ENCODE peak calls at places on chromosomes 12 and 14, in seven cellular contexts. W, U, N, A, I, V and G are unnamed samples.

GRCh38 chr14:105105158-105105557 is 39.9 kb upstream of the GPR132 start:
- DNase-seq in W (no peak), U (no peak), N (no peak), A (no peak), I (no peak), V (no peak), G (no peak)

GRCh38 chr12:46524778-46525177 is 152.2 kb upstream of the SLC38A2 start:
- DNase-seq in W (no peak), U (no peak), N (no peak), A (no peak), I (no peak), V (peak), G (no peak)

GRCh38 chr14:59311723-59312122 is 123.3 kb downstream of the DAAM1 start:
- DNase-seq in W (no peak), U (no peak), N (no peak), A (no peak), I (no peak), V (no peak), G (no peak)

GRCh38 chr12:85575115-85576096 is 260.8 kb downstream of the RASSF9 start:
- DNase-seq in W (peak), U (peak), N (peak), A (peak), I (peak), V (no peak), G (no peak)

GRCh38 chr12:25436206-25436912 is 116.7 kb downstream of the LMNTD1 start:
- DNase-seq in W (peak), U (peak), N (peak), A (peak), I (peak), V (peak), G (no peak)

GRCh38 chr12:62950317-62950716 is 15.4 kb upstream of the PPM1H start:
- DNase-seq in W (no peak), U (no peak), N (no peak), A (no peak), I (no peak), V (no peak), G (no peak)

GRCh38 chr14:42911642-42912041 is 1305.0 kb downstream of the LRFN5 start:
- DNase-seq in W (no peak), U (no peak), N (no peak), A (no peak), I (no peak), V (no peak), G (no peak)

GRCh38 chr14:93304771-93305170 is 28.1 kb downstream of the BTBD7 start:
- DNase-seq in W (no peak), U (no peak), N (no peak), A (no peak), I (no peak), V (no peak), G (no peak)

GRCh38 chr12:47361389-47362031 is 281.8 kb upstream of the AMIGO2 start:
- DNase-seq in W (no peak), U (peak), N (peak), A (no peak), I (peak), V (no peak), G (no peak)

GRCh38 chr12:65825573-65826512 is 1.6 kb downstream of the HMGA2 start:
- DNase-seq in W (peak), U (peak), N (no peak), A (peak), I (peak), V (no peak), G (peak)

GRCh38 chr12:27869567-27869966 is 89.5 kb upstream of the MANSC4 start:
- DNase-seq in W (no peak), U (no peak), N (no peak), A (no peak), I (no peak), V (no peak), G (no peak)

GRCh38 chr12:118060301-118061010 is 523 bp downstream of the WSB2 start:
- DNase-seq in W (peak), U (no peak), N (peak), A (no peak), I (peak), V (peak), G (peak)

GRCh38 chr12:23770202-23770938 is 179.1 kb downstream of the SOX5 start:
- DNase-seq in W (no peak), U (no peak), N (no peak), A (no peak), I (no peak), V (no peak), G (no peak)

GRCh38 chr12:24478254-24478653 is 470.6 kb downstream of the BCAT1 start:
- DNase-seq in W (no peak), U (no peak), N (no peak), A (no peak), I (no peak), V (no peak), G (no peak)

GRCh38 chr14:75934998-75935628 is 46.7 kb downstream of the TGFB3 start:
- DNase-seq in W (no peak), U (no peak), N (no peak), A (no peak), I (no peak), V (no peak), G (no peak)

GRCh38 chr12:6627598-6627997 is 8.2 kb downstream of the LPAR5 start:
- DNase-seq in W (no peak), U (peak), N (no peak), A (no peak), I (peak), V (no peak), G (no peak)

GRCh38 chr14:80213602-80214001 is 2.3 kb upstream of the DIO2 start:
- DNase-seq in W (peak), U (peak), N (peak), A (peak), I (peak), V (no peak), G (no peak)

GRCh38 chr12:26102954-26103353 is 21.9 kb downstream of the BHLHE41 start:
- DNase-seq in W (no peak), U (no peak), N (no peak), A (no peak), I (no peak), V (no peak), G (no peak)

GRCh38 chr12:105351523-105351922 is 21.0 kb downstream of the C12orf75 start:
- DNase-seq in W (no peak), U (no peak), N (no peak), A (no peak), I (peak), V (no peak), G (no peak)

GRCh38 chr14:44620106-44621019 is 113.3 kb upstream of the FSCB start:
- DNase-seq in W (no peak), U (no peak), N (no peak), A (no peak), I (no peak), V (no peak), G (no peak)

GRCh38 chr14:82075566-82075965 is 541.9 kb upstream of the SEL1L start:
- DNase-seq in W (no peak), U (peak), N (peak), A (peak), I (peak), V (no peak), G (peak)

GRCh38 chr12:530308-530707 is 70.6 kb downstream of the B4GALNT3 start:
- DNase-seq in W (no peak), U (no peak), N (peak), A (no peak), I (no peak), V (no peak), G (no peak)

GRCh38 chr12:106098691-106099200 is 40.0 kb downstream of the NUAK1 start:
- DNase-seq in W (no peak), U (no peak), N (no peak), A (no peak), I (no peak), V (no peak), G (no peak)

GRCh38 chr14:96167224-96168148 is 37.2 kb upstream of the BDKRB2 start:
- DNase-seq in W (peak), U (no peak), N (peak), A (no peak), I (no peak), V (no peak), G (no peak)

GRCh38 chr14:85333313-85333712 is 196.6 kb upstream of the FLRT2 start:
- DNase-seq in W (no peak), U (no peak), N (peak), A (no peak), I (no peak), V (no peak), G (no peak)

GRCh38 chr14:78157855-78158436 is 12.2 kb upstream of the NRXN3 start:
- DNase-seq in W (peak), U (no peak), N (peak), A (no peak), I (peak), V (no peak), G (peak)

GRCh38 chr14:78164226-78164853 is 5.8 kb upstream of the NRXN3 start:
- DNase-seq in W (peak), U (peak), N (peak), A (peak), I (peak), V (no peak), G (peak)

GRCh38 chr14:78162202-78162601 is 8.0 kb upstream of the NRXN3 start:
- DNase-seq in W (no peak), U (no peak), N (no peak), A (no peak), I (no peak), V (no peak), G (no peak)
- TF ChIP-seq CTCF in W (no peak), U (no peak), N (no peak), A (no peak), I (no peak), V (no peak), G (no peak)

GRCh38 chr14:23481992-23482813 is 12.7 kb downstream of the NGDN start:
- DNase-seq in W (no peak), U (no peak), N (no peak), A (no peak), I (no peak), V (no peak), G (no peak)
- TF ChIP-seq CTCF in W (no peak), U (no peak), N (no peak), A (peak), I (no peak), V (no peak), G (no peak)

GRCh38 chr12:77120156-77120555 is 54.8 kb upstream of the E2F7 start:
- DNase-seq in W (no peak), U (no peak), N (peak), A (no peak), I (no peak), V (no peak), G (no peak)
- TF ChIP-seq CTCF in W (no peak), U (no peak), N (no peak), A (no peak), I (no peak), V (no peak), G (no peak)

DNA sequence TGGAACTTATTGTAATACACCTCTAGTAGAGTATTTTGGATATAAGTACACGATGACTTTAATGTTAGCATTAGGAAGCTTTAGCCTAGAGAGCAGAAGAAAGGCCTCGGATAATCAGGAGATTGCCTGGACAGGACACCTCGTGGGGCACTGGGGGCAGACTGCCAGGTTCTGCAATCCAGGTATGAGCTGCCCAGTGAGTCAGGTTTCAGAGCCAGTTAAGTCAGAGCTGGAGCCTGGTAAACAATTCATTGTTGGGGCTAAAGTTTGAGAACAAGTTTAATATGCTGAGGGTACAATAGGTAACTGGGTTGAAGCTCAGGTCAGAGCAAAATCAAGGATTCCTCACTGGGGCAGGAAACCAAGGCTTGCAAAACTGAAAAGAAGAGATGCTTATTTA is 107.4 kb downstream of the RERGL start:
- DNase-seq in W (peak), U (no peak), N (no peak), A (no peak), I (no peak), V (no peak), G (no peak)
- TF ChIP-seq CTCF in W (no peak), U (no peak), N (no peak), A (no peak), I (no peak), V (no peak), G (no peak)

DNA sequence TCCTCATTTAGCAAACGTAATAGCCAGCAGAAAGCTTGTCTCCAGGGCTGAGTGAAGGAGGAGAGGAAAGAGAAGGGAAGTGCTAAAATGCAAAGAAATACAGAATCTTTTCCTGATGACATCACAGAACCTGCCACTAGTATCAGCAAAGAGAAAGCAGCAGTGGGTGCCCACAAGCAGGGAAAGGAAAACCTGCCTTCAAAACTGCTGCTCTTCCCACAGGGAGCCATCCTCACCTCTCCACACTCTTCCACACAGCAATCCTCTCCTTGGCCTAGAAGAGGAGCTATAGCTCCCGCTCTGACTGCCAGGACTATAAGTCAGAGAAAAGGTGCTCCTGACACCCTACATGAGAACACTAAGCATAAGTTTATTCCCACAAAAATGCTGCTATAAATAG is 11.3 kb downstream of the MED13L start:
- DNase-seq in W (no peak), U (no peak), N (no peak), A (no peak), I (no peak), V (no peak), G (no peak)
- TF ChIP-seq CTCF in W (no peak), U (no peak), N (no peak), A (no peak), I (no peak), V (peak), G (no peak)

DNA sequence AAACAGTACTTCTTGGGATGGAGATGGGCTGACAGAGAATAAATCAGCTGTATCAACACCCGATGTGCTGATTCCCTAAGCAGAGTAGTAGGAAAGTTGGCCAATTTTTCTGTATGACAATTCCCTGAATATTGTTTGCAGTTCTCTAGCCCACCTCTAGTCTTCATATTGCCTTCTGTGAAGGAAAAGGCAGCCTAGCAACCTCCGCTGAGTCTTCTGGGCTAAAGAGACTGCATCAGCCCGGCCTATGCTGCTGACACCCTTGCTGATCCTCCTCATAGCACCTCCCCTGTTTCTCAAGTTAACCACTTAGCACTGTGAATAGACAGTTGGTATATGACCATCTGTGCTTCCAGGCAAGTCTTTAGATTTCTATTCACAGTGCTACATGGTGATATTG is 161.1 kb upstream of the EGLN3 start:
- DNase-seq in W (no peak), U (no peak), N (no peak), A (no peak), I (no peak), V (no peak), G (no peak)
- TF ChIP-seq CTCF in W (no peak), U (no peak), N (no peak), A (no peak), I (no peak), V (no peak), G (peak)